ENCODE peak calls at places on chromosome 1, in four cellular contexts. P is left cardiac atrium, X is T-helper 1 cell, J is cardiac muscle cell. F is an unnamed sample.

GRCh38 chr1:155174334-155175280 is 958 bp downstream of the TRIM46 start:
- DNase-seq in P (peak), X (peak), J (peak), F (peak)

GRCh38 chr1:84763912-84764675 is 73.8 kb upstream of the SSX2IP start:
- DNase-seq in P (no peak), X (no peak), J (no peak), F (no peak)

GRCh38 chr1:30658014-30658336 is 65.4 kb downstream of the MATN1 start:
- DNase-seq in P (no peak), X (no peak), J (no peak), F (no peak)

GRCh38 chr1:153353226-153353947 is 4.3 kb upstream of the S100A9 start:
- DNase-seq in P (no peak), X (no peak), J (peak), F (no peak)

GRCh38 chr1:9400425-9401079 is 107.9 kb downstream of the SPSB1 start:
- DNase-seq in P (no peak), X (no peak), J (no peak), F (no peak)

GRCh38 chr1:32220746-32221580 is 1.2 kb downstream of the TMEM234 start:
- DNase-seq in P (no peak), X (no peak), J (no peak), F (no peak)

GRCh38 chr1:230632273-230632873 is 9.9 kb upstream of the COG2 start:
- DNase-seq in P (no peak), X (no peak), J (peak), F (no peak)

GRCh38 chr1:70915258-70915657 is 132.4 kb downstream of the PTGER3 start:
- DNase-seq in P (no peak), X (no peak), J (no peak), F (no peak)

GRCh38 chr1:5938068-5938740 is 54.0 kb downstream of the NPHP4 start:
- DNase-seq in P (no peak), X (no peak), J (peak), F (no peak)

GRCh38 chr1:207454046-207454964 is at the start of gene CR2:
- DNase-seq in P (peak), X (peak), J (no peak), F (peak)

GRCh38 chr1:169360415-169360814 is 7.2 kb downstream of the NME7 start:
- DNase-seq in P (no peak), X (no peak), J (no peak), F (no peak)

GRCh38 chr1:23577056-23577985 is 18.0 kb upstream of the ID3 start:
- DNase-seq in P (no peak), X (no peak), J (peak), F (no peak)

GRCh38 chr1:232212248-232212647 is 417.7 kb downstream of the SIPA1L2 start:
- DNase-seq in P (no peak), X (no peak), J (no peak), F (no peak)

GRCh38 chr1:244653439-244654283 is 735 bp downstream of the DESI2 start:
- DNase-seq in P (no peak), X (no peak), J (peak), F (no peak)

GRCh38 chr1:44672254-44672955 is 1.9 kb downstream of the TMEM53 start:
- DNase-seq in P (no peak), X (no peak), J (peak), F (no peak)

GRCh38 chr1:7845761-7846160 is 7.1 kb downstream of the UTS2 start:
- DNase-seq in P (no peak), X (no peak), J (peak), F (no peak)

GRCh38 chr1:62849031-62849430 is 65.1 kb downstream of the ATG4C start:
- DNase-seq in P (no peak), X (no peak), J (no peak), F (no peak)

GRCh38 chr1:67897270-67897949 is 64.1 kb upstream of the GNG12 start:
- DNase-seq in P (no peak), X (no peak), J (peak), F (no peak)

GRCh38 chr1:243943671-243944428 is 93.8 kb upstream of the AKT3 start:
- DNase-seq in P (no peak), X (no peak), J (no peak), F (no peak)

GRCh38 chr1:32447469-32448185 is 17.2 kb upstream of the ZBTB8B start:
- DNase-seq in P (no peak), X (no peak), J (peak), F (no peak)

GRCh38 chr1:119549719-119550141 is 42.7 kb downstream of the HSD3B1 start:
- DNase-seq in P (peak), X (no peak), J (peak), F (no peak)

GRCh38 chr1:91684599-91685196 is 184.0 kb downstream of the CDC7 start:
- DNase-seq in P (no peak), X (no peak), J (peak), F (no peak)

GRCh38 chr1:197994907-197995407 is 77.8 kb downstream of the LHX9 start:
- DNase-seq in P (no peak), X (no peak), J (no peak), F (no peak)

GRCh38 chr1:151615711-151616504 is 4.1 kb downstream of the SNX27 start:
- DNase-seq in P (no peak), X (no peak), J (no peak), F (no peak)

GRCh38 chr1:118535901-118536300 is 350.9 kb upstream of the SPAG17 start:
- DNase-seq in P (no peak), X (no peak), J (no peak), F (no peak)

GRCh38 chr1:230319014-230319747 is 107.0 kb downstream of the PGBD5 start:
- DNase-seq in P (no peak), X (no peak), J (no peak), F (no peak)

GRCh38 chr1:30572192-30572591 is 151.2 kb downstream of the MATN1 start:
- DNase-seq in P (no peak), X (no peak), J (no peak), F (no peak)

GRCh38 chr1:53025034-53025777 is 36.8 kb upstream of the PODN start:
- DNase-seq in P (peak), X (no peak), J (peak), F (no peak)

GRCh38 chr1:161710562-161710961 is 3.5 kb downstream of the FCRLA start:
- DNase-seq in P (no peak), X (no peak), J (no peak), F (no peak)

GRCh38 chr1:6795661-6796060 is 10.4 kb downstream of the CAMTA1 start:
- DNase-seq in P (no peak), X (no peak), J (peak), F (no peak)

GRCh38 chr1:43445618-43446387 is 7.9 kb downstream of the HYI start:
- DNase-seq in P (no peak), X (no peak), J (no peak), F (no peak)

GRCh38 chr1:171550055-171550454 is 64.7 kb downstream of the PRRC2C start:
- DNase-seq in P (no peak), X (no peak), J (no peak), F (no peak)

GRCh38 chr1:96749618-96750017 is 28.0 kb downstream of the PTBP2 start:
- DNase-seq in P (no peak), X (no peak), J (peak), F (no peak)

GRCh38 chr1:115252585-115252984 is 85.5 kb downstream of the NGF start:
- DNase-seq in P (no peak), X (no peak), J (no peak), F (no peak)

GRCh38 chr1:166870584-166870983 is 5.5 kb downstream of the TADA1 start:
- DNase-seq in P (no peak), X (no peak), J (no peak), F (no peak)

F was measured in T-helper 9 cell.